ENCODE peak calls at places on chromosomes 3 and 15, in seven cellular contexts. P, I, J, U, W, B and G are unnamed samples.

GRCh38 chr3:46694520-46694919 is 1.0 kb upstream of the ALS2CL start:
- DNase-seq in P (no peak), I (no peak), J (no peak), U (no peak), W (no peak), B (no peak), G (no peak)

GRCh38 chr3:57230006-57230405 is 2.5 kb downstream of the APPL1 start:
- DNase-seq in P (no peak), I (no peak), J (no peak), U (no peak), W (no peak), B (no peak), G (no peak)

GRCh38 chr15:40051616-40052415 is 12.8 kb upstream of the SRP14 start:
- DNase-seq in P (no peak), I (no peak), J (no peak), U (no peak), W (no peak), B (no peak), G (no peak)

GRCh38 chr3:197151562-197151961 is 121.9 kb upstream of the MELTF start:
- DNase-seq in P (peak), I (peak), J (peak), U (no peak), W (no peak), B (no peak), G (no peak)

GRCh38 chr3:73432723-73433032 is 192.1 kb downstream of the PDZRN3 start:
- DNase-seq in P (no peak), I (no peak), J (no peak), U (no peak), W (no peak), B (no peak), G (no peak)

GRCh38 chr3:72230774-72231379 is 445.9 kb upstream of the PROK2 start:
- DNase-seq in P (peak), I (no peak), J (peak), U (no peak), W (no peak), B (no peak), G (no peak)

GRCh38 chr15:68646751-68647150 is 68.0 kb downstream of the CORO2B start:
- DNase-seq in P (no peak), I (no peak), J (no peak), U (no peak), W (no peak), B (no peak), G (no peak)

GRCh38 chr3:168398371-168399030 is 302.8 kb upstream of the GOLIM4 start:
- DNase-seq in P (peak), I (no peak), J (no peak), U (no peak), W (no peak), B (no peak), G (no peak)

GRCh38 chr15:90810354-90810753 is 58.0 kb upstream of the FURIN start:
- DNase-seq in P (no peak), I (no peak), J (no peak), U (no peak), W (no peak), B (no peak), G (no peak)

GRCh38 chr3:17553080-17553479 is 189.4 kb downstream of the TBC1D5 start:
- DNase-seq in P (peak), I (no peak), J (no peak), U (no peak), W (no peak), B (no peak), G (no peak)

GRCh38 chr15:22974745-22975144 is 5.4 kb downstream of the CYFIP1 start:
- DNase-seq in P (no peak), I (no peak), J (no peak), U (no peak), W (no peak), B (no peak), G (no peak)

GRCh38 chr15:41018534-41018933 is 65.3 kb downstream of the CHAC1 start:
- DNase-seq in P (peak), I (peak), J (peak), U (no peak), W (no peak), B (no peak), G (no peak)

GRCh38 chr3:114350690-114351089 is 56.9 kb downstream of the TIGIT start:
- DNase-seq in P (no peak), I (no peak), J (no peak), U (no peak), W (no peak), B (no peak), G (no peak)

GRCh38 chr3:121998588-121999473 is 23.2 kb downstream of the ILDR1 start:
- DNase-seq in P (peak), I (no peak), J (no peak), U (no peak), W (no peak), B (no peak), G (no peak)

GRCh38 chr3:99172736-99173657 is 271.5 kb upstream of the DCBLD2 start:
- DNase-seq in P (peak), I (peak), J (no peak), U (peak), W (no peak), B (no peak), G (peak)

GRCh38 chr3:197168606-197169005 is 129.8 kb downstream of the DLG1 start:
- DNase-seq in P (peak), I (no peak), J (no peak), U (peak), W (no peak), B (no peak), G (no peak)

GRCh38 chr3:190586631-190587000 is 72.7 kb downstream of the IL1RAP start:
- DNase-seq in P (peak), I (no peak), J (no peak), U (no peak), W (peak), B (no peak), G (no peak)
- H3K27ac ChIP-seq in P (no peak), I (no peak), J (no peak), U (no peak), W (no peak), B (no peak), G (peak)

DNA sequence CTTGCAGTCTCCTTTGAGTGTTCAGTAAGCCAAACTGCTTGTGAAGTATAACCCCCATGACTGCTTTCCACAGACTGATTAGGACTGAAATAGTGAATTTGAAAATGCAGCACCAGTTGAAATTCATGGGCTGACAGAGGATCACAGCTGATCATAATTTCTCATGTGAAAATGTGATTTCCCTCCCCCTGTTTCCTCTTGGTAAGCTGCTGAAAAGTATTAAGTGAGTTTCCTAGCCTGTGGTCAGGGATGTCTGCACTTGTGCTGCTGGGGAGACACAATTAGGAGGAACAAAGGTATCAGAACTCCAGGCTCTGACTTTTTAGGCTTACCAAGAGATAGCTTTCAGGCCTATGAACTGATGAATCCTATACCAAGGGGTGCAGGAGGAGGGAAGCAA is 563.2 kb upstream of the TGFBR2 start:
- DNase-seq in P (no peak), I (no peak), J (no peak), U (no peak), W (no peak), B (no peak), G (no peak)
- H3K27ac ChIP-seq in P (peak), I (no peak), J (no peak), U (no peak), W (no peak), B (no peak), G (no peak)

GRCh38 chr3:85252686-85253085 is 293.9 kb downstream of the CADM2 start:
- DNase-seq in P (no peak), I (no peak), J (no peak), U (no peak), W (no peak), B (no peak), G (no peak)

GRCh38 chr3:85254738-85255137 is 295.9 kb downstream of the CADM2 start:
- DNase-seq in P (no peak), I (no peak), J (no peak), U (no peak), W (no peak), B (no peak), G (no peak)

GRCh38 chr3:85255954-85256353 is 297.2 kb downstream of the CADM2 start:
- DNase-seq in P (no peak), I (no peak), J (no peak), U (no peak), W (no peak), B (no peak), G (no peak)

DNA sequence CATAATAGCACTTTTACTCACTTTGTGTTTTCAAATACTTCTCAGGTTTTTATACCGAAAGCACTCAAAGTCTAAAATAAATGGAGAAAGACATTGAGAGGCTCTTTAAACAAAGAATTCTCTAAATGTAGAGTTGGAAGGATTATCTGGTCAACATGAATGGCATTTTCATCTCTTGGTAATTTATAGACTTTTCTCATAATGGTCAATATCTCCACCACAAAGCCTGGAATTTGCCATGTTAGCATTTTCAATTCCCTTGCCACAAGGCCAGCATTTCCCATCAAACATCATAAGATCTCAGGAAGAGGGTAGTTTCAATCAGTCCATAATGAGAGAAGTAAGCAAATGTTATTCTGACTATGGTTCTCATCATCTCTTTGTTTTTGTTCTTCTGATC is 293.0 kb downstream of the CADM2 start:
- DNase-seq in P (no peak), I (no peak), J (no peak), U (no peak), W (no peak), B (no peak), G (no peak)
- H3K27ac ChIP-seq in P (no peak), I (no peak), J (no peak), U (no peak), W (no peak), B (no peak), G (no peak)

GRCh38 chr3:52070724-52071621 is 14.6 kb upstream of the DUSP7 start:
- DNase-seq in P (no peak), I (no peak), J (peak), U (no peak), W (peak), B (no peak), G (no peak)

GRCh38 chr3:52068055-52068704 is 11.8 kb upstream of the DUSP7 start:
- DNase-seq in P (peak), I (no peak), J (no peak), U (no peak), W (no peak), B (no peak), G (no peak)

GRCh38 chr3:52069135-52069534 is 12.8 kb upstream of the DUSP7 start:
- DNase-seq in P (no peak), I (no peak), J (no peak), U (no peak), W (no peak), B (no peak), G (no peak)

GRCh38 chr3:52068730-52069129 is 12.4 kb upstream of the DUSP7 start:
- DNase-seq in P (no peak), I (no peak), J (no peak), U (no peak), W (no peak), B (no peak), G (no peak)

GRCh38 chr3:52069891-52070290 is 13.5 kb upstream of the DUSP7 start:
- DNase-seq in P (no peak), I (no peak), J (no peak), U (no peak), W (no peak), B (no peak), G (no peak)
- H3K27ac ChIP-seq in P (no peak), I (peak), J (peak), U (no peak), W (peak), B (no peak), G (no peak)

GRCh38 chr3:45225465-45226205 is 452 bp downstream of the TMEM158 start:
- DNase-seq in P (peak), I (no peak), J (no peak), U (no peak), W (peak), B (no peak), G (no peak)
- H3K27ac ChIP-seq in P (no peak), I (peak), J (peak), U (no peak), W (no peak), B (no peak), G (peak)